ENCODE peak calls at places on chromosomes 4 and X, in five cellular contexts. Z, D, B, H and I are unnamed samples.

GRCh38 chr4:82948647-82949204 is 48.2 kb downstream of the THAP9 start:
- DNase-seq in Z (no peak), D (no peak), B (peak; percentile 54), H (no peak), I (no peak)

GRCh38 chr4:132992686-132993085 is 156.4 kb upstream of the PCDH10 start:
- DNase-seq in Z (no peak), D (no peak), B (no peak), H (no peak), I (no peak)

GRCh38 chr4:87527446-87528240 is 1.5 kb downstream of the SPARCL1 start:
- DNase-seq in Z (no peak), D (no peak), B (no peak), H (no peak), I (no peak)

GRCh38 chrX:1853916-1854315 is 239.1 kb downstream of the ASMT start:
- DNase-seq in Z (no peak), D (no peak), B (no peak), H (no peak), I (no peak)

GRCh38 chr4:145132521-145133098 is 34.5 kb downstream of the ABCE1 start:
- DNase-seq in Z (no peak), D (no peak), B (peak; percentile 3), H (no peak), I (peak; percentile 13)

GRCh38 chrX:52346462-52347165 is 22.2 kb upstream of the XAGE2 start:
- DNase-seq in Z (no peak), D (peak; percentile 18), B (peak; percentile 46), H (no peak), I (peak; percentile 10)

GRCh38 chr4:39883645-39884044 is 94.1 kb downstream of the PDS5A start:
- DNase-seq in Z (no peak), D (no peak), B (peak; percentile 5), H (no peak), I (no peak)

GRCh38 chrX:55007633-55008032 is 7.5 kb downstream of the APEX2 start:
- DNase-seq in Z (no peak), D (no peak), B (peak; percentile 26), H (no peak), I (no peak)

GRCh38 chr4:149050840-149051239 is 608.6 kb upstream of the NR3C2 start:
- DNase-seq in Z (no peak), D (no peak), B (no peak), H (no peak), I (no peak)

GRCh38 chr4:127143460-127144190 is 489.1 kb upstream of the INTU start:
- DNase-seq in Z (no peak), D (no peak), B (peak; percentile 61), H (no peak), I (no peak)

GRCh38 chr4:14853186-14853946 is 148.9 kb upstream of the CPEB2 start:
- DNase-seq in Z (peak; percentile 78), D (no peak), B (peak; percentile 82), H (no peak), I (no peak)

GRCh38 chr4:186569533-186570192 is 14.3 kb upstream of the MTNR1A start:
- DNase-seq in Z (no peak), D (no peak), B (no peak), H (no peak), I (no peak)

GRCh38 chrX:31392541-31392940 is 320.7 kb upstream of the FTHL17 start:
- DNase-seq in Z (no peak), D (no peak), B (no peak), H (no peak), I (no peak)

GRCh38 chrX:103073442-103073841 is 9.5 kb upstream of the BEX1 start:
- DNase-seq in Z (no peak), D (no peak), B (peak; percentile 41), H (no peak), I (no peak)

GRCh38 chr4:128159967-128160366 is 98.9 kb downstream of the LARP1B start:
- DNase-seq in Z (no peak), D (no peak), B (peak; percentile 76), H (no peak), I (no peak)

GRCh38 chr4:726816-727215 is 21.2 kb downstream of the PCGF3 start:
- DNase-seq in Z (no peak), D (no peak), B (no peak), H (no peak), I (no peak)

GRCh38 chr4:172489896-172490295 is 676.7 kb downstream of the GALNTL6 start:
- DNase-seq in Z (no peak), D (no peak), B (no peak), H (no peak), I (no peak)

GRCh38 chr4:91058345-91058744 is 931.2 kb downstream of the CCSER1 start:
- DNase-seq in Z (no peak), D (no peak), B (peak; percentile 78), H (no peak), I (no peak)

GRCh38 chr4:181569553-181569952 is 673.6 kb upstream of the TENM3 start:
- DNase-seq in Z (peak; percentile 12), D (no peak), B (peak; percentile 58), H (no peak), I (no peak)

GRCh38 chrX:46777971-46778810 is 19.3 kb upstream of the SLC9A7 start:
- DNase-seq in Z (no peak), D (no peak), B (peak; percentile 49), H (no peak), I (no peak)

GRCh38 chrX:12672362-12673106 is 118.7 kb upstream of the PRPS2 start:
- DNase-seq in Z (no peak), D (no peak), B (no peak), H (no peak), I (no peak)

GRCh38 chr4:183017962-183018361 is 81.1 kb upstream of the WWC2 start:
- DNase-seq in Z (no peak), D (no peak), B (no peak), H (no peak), I (no peak)

GRCh38 chr4:8690216-8690786 is 97.7 kb downstream of the CPZ start:
- DNase-seq in Z (no peak), D (no peak), B (no peak), H (no peak), I (no peak)

GRCh38 chr4:83387922-83388676 is 53.5 kb upstream of the HPSE start:
- DNase-seq in Z (no peak), D (no peak), B (no peak), H (no peak), I (peak; percentile 11)

GRCh38 chr4:30920043-30920442 is 199.9 kb downstream of the PCDH7 start:
- DNase-seq in Z (no peak), D (no peak), B (no peak), H (no peak), I (no peak)

GRCh38 chrX:16785247-16786138 is 773 bp upstream of the TXLNG start:
- DNase-seq in Z (no peak), D (no peak), B (no peak), H (no peak), I (peak; percentile 7)

GRCh38 chr4:13386405-13387107 is 97.6 kb downstream of the RAB28 start:
- DNase-seq in Z (no peak), D (no peak), B (peak; percentile 90), H (no peak), I (no peak)

GRCh38 chr4:1489639-1489995 is 83.4 kb upstream of the NKX1-1 start:
- DNase-seq in Z (no peak), D (no peak), B (no peak), H (no peak), I (no peak)

GRCh38 chr4:74228691-74229640 is 71.0 kb downstream of the MTHFD2L start:
- DNase-seq in Z (no peak), D (peak; percentile 72), B (peak; percentile 77), H (no peak), I (peak; percentile 79)

GRCh38 chrX:38110231-38110630 is 103.9 kb downstream of the SYTL5 start:
- DNase-seq in Z (no peak), D (no peak), B (no peak), H (no peak), I (no peak)